ENCODE peak calls at places on chromosomes 6 and 20, in ten cellular contexts. R is activated B cell treated with CpG ODN at 0.5 μM for 24 hours; C is EH; F is Calu3; P is naive thymus-derived CD8-positive, alpha-beta T cell; G is CD4-positive, alpha-beta memory T cell; D is Kasumi-1; S is Right ventricle myocardium inferior; U is CD8-positive, alpha-beta memory T cell; I is DMS 273 treated with DMSO at 0.1 percent for 48 hours. X is an unnamed sample.

GRCh38 chr20:59751075-59751711 is 146.9 kb downstream of the PHACTR3 start:
- DNase-seq in R (no peak), C (peak; percentile 68), F (peak; percentile 93), P (no peak), G (no peak), D (peak; percentile 55), S (peak; percentile 85), U (no peak), I (peak; percentile 1), X (peak; percentile 50)

GRCh38 chr6:129498950-129499870 is 210.8 kb downstream of the ARHGAP18 start:
- DNase-seq in R (no peak), C (peak; percentile 70), F (peak; percentile 43), P (no peak), G (peak; percentile 58), D (peak; percentile 81), S (no peak), U (no peak), I (peak; percentile 16), X (peak; percentile 29)

GRCh38 chr6:148523051-148523450 is 180.4 kb downstream of the SASH1 start:
- DNase-seq in R (no peak), C (peak; percentile 98), F (no peak), P (no peak), G (no peak), D (no peak), S (no peak), U (no peak), I (no peak), X (peak; percentile 85)

GRCh38 chr6:93679836-93680235 is 260.5 kb upstream of the EPHA7 start:
- DNase-seq in R (no peak), C (no peak), F (no peak), P (no peak), G (no peak), D (peak; percentile 77), S (no peak), U (no peak), I (no peak), X (no peak)

GRCh38 chr20:56245761-56246160 is 2.8 kb upstream of the MC3R start:
- DNase-seq in R (no peak), C (peak; percentile 12), F (no peak), P (no peak), G (no peak), D (peak; percentile 13), S (no peak), U (no peak), I (no peak), X (no peak)

GRCh38 chr6:119312875-119313338 is 36.7 kb downstream of the MAN1A1 start:
- DNase-seq in R (no peak), C (no peak), F (no peak), P (no peak), G (peak; percentile 20), D (no peak), S (no peak), U (no peak), I (no peak), X (no peak)

GRCh38 chr6:137269803-137270202 is 50.6 kb upstream of the IFNGR1 start:
- DNase-seq in R (no peak), C (peak; percentile 24), F (no peak), P (no peak), G (no peak), D (no peak), S (no peak), U (no peak), I (no peak), X (no peak)

GRCh38 chr6:151060096-151060741 is 179.5 kb upstream of the AKAP12 start:
- DNase-seq in R (no peak), C (peak; percentile 96), F (no peak), P (no peak), G (no peak), D (no peak), S (no peak), U (no peak), I (no peak), X (peak; percentile 89)